ENCODE peak calls at places on chromosome 19, in four cellular contexts. N is A549, R is HCT116, C is H1. W is an unnamed sample.

GRCh38 chr19:18437481-18438330 is at the start of gene ISYNA1:
- DNase-seq in C (no peak), N (no peak), R (no peak), W (no peak)

GRCh38 chr19:45996933-45997332 is 1.7 kb downstream of the CCDC61 start:
- DNase-seq in R (no peak), C (no peak), N (no peak), W (no peak)

GRCh38 chr19:21680026-21680425 is 87.4 kb downstream of the ZNF100 start:
- DNase-seq in R (no peak), C (no peak), N (no peak), W (no peak)

GRCh38 chr19:43667524-43668405 is 2.2 kb downstream of the PLAUR start:
- DNase-seq in R (no peak), C (no peak), N (no peak), W (no peak)

GRCh38 chr19:18899624-18900560 is 3.9 kb upstream of the CERS1 start:
- DNase-seq in R (no peak), C (no peak), N (no peak), W (no peak)

GRCh38 chr19:35913589-35913988 is 5.5 kb upstream of the TYROBP start:
- DNase-seq in N (no peak), C (no peak), R (no peak), W (no peak)

GRCh38 chr19:51710163-51710562 is 13.6 kb downstream of the HAS1 start:
- DNase-seq in N (no peak), R (no peak), C (no peak), W (no peak)

GRCh38 chr19:4264812-4265211 is 14.3 kb upstream of the SHD start:
- DNase-seq in N (no peak), C (no peak), R (no peak), W (no peak)

GRCh38 chr19:19434483-19435045 is 29.1 kb downstream of the GATAD2A start:
- DNase-seq in N (no peak), C (no peak), R (no peak), W (no peak)

GRCh38 chr19:5534787-5535586 is 32.8 kb downstream of the TINCR start:
- DNase-seq in R (peak; percentile 77), C (no peak), N (no peak), W (peak; percentile 28)

GRCh38 chr19:42594617-42595489 is at the start of gene CEACAM8:
- DNase-seq in C (no peak), R (no peak), N (no peak), W (no peak)
- TF ChIP-seq MAX in C (no peak), R (no peak), N (no peak), W (no peak)

GRCh38 chr19:54463531-54464043 is at the start of gene LENG9:
- DNase-seq in N (peak; percentile 91), R (peak; percentile 99), C (peak; percentile 92), W (peak; percentile 97)
- TF ChIP-seq POLR2A in N (peak; percentile 88), R (peak; percentile 84), C (peak; percentile 43), W (peak; percentile 89)

DNA sequence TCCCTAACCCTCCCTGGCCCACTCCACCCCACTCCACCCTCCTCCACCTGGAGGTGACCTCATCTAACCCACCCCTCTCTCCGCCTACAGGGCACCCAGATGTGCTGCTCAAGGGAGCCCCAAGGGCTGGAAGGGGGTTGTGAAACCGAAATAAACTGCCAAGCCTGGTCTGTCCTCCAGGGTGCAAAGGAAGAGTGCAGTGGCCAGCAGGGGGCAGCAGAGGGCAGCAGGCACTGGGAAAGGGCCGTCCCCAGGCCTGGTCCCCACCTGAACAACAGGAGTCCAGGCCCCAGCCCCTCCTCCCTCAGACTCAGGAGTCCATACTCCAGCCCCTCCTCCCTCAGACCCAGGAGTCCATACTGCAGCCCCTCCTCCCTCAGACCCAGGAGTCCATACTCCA is 8.4 kb upstream of the BCAM start:
- DNase-seq in C (peak; percentile 91), N (peak; percentile 97), R (no peak), W (peak; percentile 78)
- TF ChIP-seq MAX in C (peak; percentile 13), N (no peak), R (no peak), W (no peak)

GRCh38 chr19:17266975-17267788 is at the start of gene BABAM1:
- DNase-seq in N (peak; percentile 96), R (peak; percentile 99), C (peak; percentile 96), W (peak; percentile 99)
- TF ChIP-seq POLR2A in N (peak; percentile 59), R (no peak), C (peak; percentile 94), W (peak; percentile 67)

GRCh38 chr19:10766681-10767201 is 48.9 kb downstream of the DNM2 start:
- DNase-seq in C (no peak), N (no peak), R (no peak), W (no peak)
- TF ChIP-seq MAX in C (no peak), N (no peak), R (no peak), W (no peak)

W was measured in NB4.